ENCODE peak calls at places on chromosomes 2 and 18, in six cellular contexts. M is CD4-positive, CD25-positive, alpha-beta regulatory T cell; P is left ventricle myocardium superior; J is body of pancreas; H is activated T-helper 17 cell treated with anti-CD3 and anti-CD28 coated beads, Interleukin-2, amount 50 U/mL, for 72 hours; R is lung. K is an unnamed sample.

GRCh38 chr2:120884406-120885290 is 149.0 kb downstream of the GLI2 start:
- ATAC-seq in M (no peak), P (no peak), J (no peak), H (no peak), R (no peak), K (no peak)

GRCh38 chr2:121189011-121189410 is 96.0 kb downstream of the TFCP2L1 start:
- ATAC-seq in M (no peak), P (peak; percentile 62), J (no peak), H (no peak), R (no peak), K (peak; percentile 31)

GRCh38 chr2:25692737-25693445 is 19.5 kb upstream of the DTNB start:
- ATAC-seq in M (no peak), P (no peak), J (no peak), H (no peak), R (no peak), K (no peak)

GRCh38 chr18:23667114-23667513 is 4.4 kb upstream of the ANKRD29 start:
- ATAC-seq in M (no peak), P (no peak), J (no peak), H (no peak), R (no peak), K (no peak)

GRCh38 chr2:120736955-120737801 is 1.5 kb downstream of the GLI2 start:
- ATAC-seq in M (no peak), P (peak; percentile 69), J (peak; percentile 19), H (no peak), R (peak; percentile 20), K (peak; percentile 70)

GRCh38 chr2:167480232-167480985 is 592.1 kb downstream of the XIRP2 start:
- ATAC-seq in M (no peak), P (no peak), J (no peak), H (no peak), R (no peak), K (no peak)

GRCh38 chr18:76621782-76622495 is 126.9 kb upstream of the ZNF516 start:
- ATAC-seq in M (no peak), P (no peak), J (peak; percentile 49), H (no peak), R (no peak), K (no peak)

GRCh38 chr2:49619804-49620203 is 465.5 kb upstream of the FSHR start:
- ATAC-seq in M (no peak), P (no peak), J (no peak), H (no peak), R (no peak), K (no peak)

GRCh38 chr2:177275671-177276070 is 11.1 kb upstream of the NFE2L2 start:
- ATAC-seq in M (no peak), P (peak; percentile 24), J (no peak), H (no peak), R (no peak), K (no peak)

GRCh38 chr2:15038373-15039364 is 406.2 kb downstream of the LRATD1 start:
- ATAC-seq in M (no peak), P (no peak), J (no peak), H (peak; percentile 76), R (no peak), K (no peak)

GRCh38 chr2:215119847-215120246 is 18.6 kb downstream of the ABCA12 start:
- ATAC-seq in M (no peak), P (no peak), J (no peak), H (no peak), R (no peak), K (no peak)

GRCh38 chr2:168090366-168091019 is 156.9 kb downstream of the STK39 start:
- ATAC-seq in M (no peak), P (no peak), J (no peak), H (peak; percentile 24), R (no peak), K (no peak)

GRCh38 chr2:145744541-145745386 is 1224.8 kb upstream of the ZEB2 start:
- ATAC-seq in M (peak; percentile 28), P (no peak), J (no peak), H (peak; percentile 78), R (peak; percentile 36), K (no peak)

GRCh38 chr2:195659114-195659513 is 2.1 kb downstream of the SLC39A10 start:
- ATAC-seq in M (peak; percentile 21), P (no peak), J (no peak), H (peak; percentile 1), R (no peak), K (no peak)

GRCh38 chr2:16280081-16280480 is 339.7 kb downstream of the MYCN start:
- ATAC-seq in M (no peak), P (no peak), J (no peak), H (no peak), R (no peak), K (no peak)

GRCh38 chr2:108385411-108386071 is 7.8 kb downstream of the SULT1C4 start:
- ATAC-seq in M (no peak), P (no peak), J (peak; percentile 65), H (peak; percentile 32), R (no peak), K (no peak)

GRCh38 chr2:200905618-200906296 is 16.6 kb downstream of the NIF3L1 start:
- ATAC-seq in M (no peak), P (peak; percentile 80), J (peak; percentile 66), H (peak; percentile 76), R (peak; percentile 76), K (peak; percentile 59)

GRCh38 chr2:165013944-165014619 is 58.8 kb upstream of the SLC38A11 start:
- ATAC-seq in M (no peak), P (no peak), J (no peak), H (no peak), R (no peak), K (no peak)

GRCh38 chr18:9434240-9434701 is 41.0 kb upstream of the RALBP1 start:
- ATAC-seq in M (no peak), P (peak; percentile 32), J (no peak), H (no peak), R (no peak), K (no peak)

GRCh38 chr2:85185431-85185940 is 52.3 kb downstream of the TCF7L1 start:
- ATAC-seq in M (no peak), P (no peak), J (no peak), H (no peak), R (no peak), K (no peak)

GRCh38 chr2:127324635-127325034 is 30.7 kb upstream of the ERCC3 start:
- ATAC-seq in M (no peak), P (no peak), J (peak; percentile 64), H (no peak), R (no peak), K (no peak)

GRCh38 chr2:28602136-28602660 is 106.3 kb downstream of the PLB1 start:
- ATAC-seq in M (no peak), P (no peak), J (no peak), H (no peak), R (no peak), K (no peak)

GRCh38 chr2:156320491-156320896 is 12.0 kb downstream of the NR4A2 start:
- ATAC-seq in M (no peak), P (peak; percentile 79), J (peak; percentile 55), H (no peak), R (peak; percentile 59), K (peak; percentile 67)

GRCh38 chr18:79625924-79626561 is 53.6 kb upstream of the CTDP1 start:
- ATAC-seq in M (no peak), P (no peak), J (no peak), H (no peak), R (no peak), K (no peak)

GRCh38 chr2:152920846-152921245 is 202.4 kb downstream of the ARL6IP6 start:
- ATAC-seq in M (no peak), P (no peak), J (no peak), H (no peak), R (no peak), K (no peak)

GRCh38 chr18:13176847-13177246 is 41.7 kb upstream of the LDLRAD4 start:
- ATAC-seq in M (peak; percentile 40), P (no peak), J (no peak), H (no peak), R (no peak), K (no peak)

GRCh38 chr2:233049194-233049761 is 10.9 kb upstream of the INPP5D start:
- ATAC-seq in M (no peak), P (no peak), J (no peak), H (no peak), R (no peak), K (no peak)

GRCh38 chr2:386406-387103 is 98.7 kb upstream of the ALKAL2 start:
- ATAC-seq in M (no peak), P (no peak), J (no peak), H (no peak), R (no peak), K (no peak)

K was measured in gastroesophageal sphincter.